ENCODE peak calls at places on chromosomes 12 and 14, in eight cellular contexts. T, L, Y, K, G, M, D and X are unnamed samples.

GRCh38 chr12:81758421-81759214 is 532 bp downstream of the PPFIA2 start:
- DNase-seq in T (peak; percentile 24), L (no peak), Y (peak; percentile 47), K (peak; percentile 4), G (peak; percentile 44), M (no peak), D (no peak), X (peak; percentile 49)

GRCh38 chr12:131824450-131824849 is 3.7 kb upstream of the MMP17 start:
- DNase-seq in T (no peak), L (no peak), Y (no peak), K (no peak), G (no peak), M (no peak), D (no peak), X (no peak)

GRCh38 chr12:123660328-123660727 is 10.6 kb upstream of the TCTN2 start:
- DNase-seq in T (no peak), L (no peak), Y (no peak), K (no peak), G (no peak), M (peak; percentile 94), D (no peak), X (no peak)

GRCh38 chr12:52645120-52645761 is 6.8 kb downstream of the KRT2 start:
- DNase-seq in T (no peak), L (peak; percentile 56), Y (no peak), K (no peak), G (no peak), M (no peak), D (no peak), X (no peak)

GRCh38 chr14:67469954-67470353 is 18.6 kb downstream of the TMEM229B start:
- DNase-seq in T (no peak), L (no peak), Y (no peak), K (no peak), G (no peak), M (no peak), D (no peak), X (no peak)

GRCh38 chr12:92466391-92467305 is 236.1 kb upstream of the PLEKHG7 start:
- DNase-seq in T (no peak), L (no peak), Y (peak; percentile 11), K (peak; percentile 22), G (no peak), M (no peak), D (no peak), X (no peak)

GRCh38 chr12:57518920-57519757 is 1.2 kb downstream of the DDIT3 start:
- DNase-seq in T (no peak), L (no peak), Y (no peak), K (no peak), G (no peak), M (no peak), D (peak; percentile 57), X (peak; percentile 28)

GRCh38 chr12:123997908-123998307 is 24.9 kb downstream of the ZNF664 start:
- DNase-seq in T (no peak), L (no peak), Y (no peak), K (no peak), G (no peak), M (no peak), D (no peak), X (no peak)

GRCh38 chr14:90545966-90546751 is 149.3 kb downstream of the CALM1 start:
- DNase-seq in T (no peak), L (no peak), Y (peak; percentile 71), K (no peak), G (peak; percentile 31), M (no peak), D (no peak), X (no peak)

GRCh38 chr12:91215940-91216454 is 33.4 kb upstream of the DCN start:
- DNase-seq in T (no peak), L (no peak), Y (no peak), K (no peak), G (no peak), M (peak; percentile 70), D (no peak), X (no peak)

GRCh38 chr12:52029686-52030085 is 21.6 kb upstream of the NR4A1 start:
- DNase-seq in T (no peak), L (no peak), Y (peak; percentile 91), K (no peak), G (no peak), M (peak; percentile 64), D (no peak), X (peak; percentile 79)

GRCh38 chr12:7161811-7162210 is 27.7 kb upstream of the PEX5 start:
- DNase-seq in T (no peak), L (no peak), Y (no peak), K (no peak), G (no peak), M (peak; percentile 25), D (no peak), X (no peak)

GRCh38 chr14:22875003-22875747 is 3.6 kb downstream of the LRP10 start:
- DNase-seq in T (no peak), L (no peak), Y (no peak), K (no peak), G (no peak), M (no peak), D (no peak), X (no peak)

GRCh38 chr14:75048101-75048500 is 3.2 kb downstream of the MLH3 start:
- DNase-seq in T (no peak), L (no peak), Y (no peak), K (no peak), G (no peak), M (no peak), D (no peak), X (no peak)

GRCh38 chr12:81872400-81872799 is 113.2 kb upstream of the PPFIA2 start:
- DNase-seq in T (no peak), L (no peak), Y (no peak), K (no peak), G (no peak), M (no peak), D (no peak), X (no peak)

GRCh38 chr14:24059841-24060388 is 8.1 kb downstream of the CARMIL3 start:
- DNase-seq in T (no peak), L (no peak), Y (no peak), K (no peak), G (peak; percentile 33), M (no peak), D (no peak), X (no peak)

GRCh38 chr12:101021911-101022388 is 188.1 kb downstream of the SLC5A8 start:
- DNase-seq in T (no peak), L (no peak), Y (no peak), K (no peak), G (no peak), M (peak; percentile 85), D (no peak), X (no peak)

GRCh38 chr12:98745578-98746391 is 100.7 kb downstream of the APAF1 start:
- DNase-seq in T (no peak), L (no peak), Y (peak; percentile 19), K (peak; percentile 26), G (no peak), M (no peak), D (peak; percentile 18), X (peak; percentile 33)

DNA sequence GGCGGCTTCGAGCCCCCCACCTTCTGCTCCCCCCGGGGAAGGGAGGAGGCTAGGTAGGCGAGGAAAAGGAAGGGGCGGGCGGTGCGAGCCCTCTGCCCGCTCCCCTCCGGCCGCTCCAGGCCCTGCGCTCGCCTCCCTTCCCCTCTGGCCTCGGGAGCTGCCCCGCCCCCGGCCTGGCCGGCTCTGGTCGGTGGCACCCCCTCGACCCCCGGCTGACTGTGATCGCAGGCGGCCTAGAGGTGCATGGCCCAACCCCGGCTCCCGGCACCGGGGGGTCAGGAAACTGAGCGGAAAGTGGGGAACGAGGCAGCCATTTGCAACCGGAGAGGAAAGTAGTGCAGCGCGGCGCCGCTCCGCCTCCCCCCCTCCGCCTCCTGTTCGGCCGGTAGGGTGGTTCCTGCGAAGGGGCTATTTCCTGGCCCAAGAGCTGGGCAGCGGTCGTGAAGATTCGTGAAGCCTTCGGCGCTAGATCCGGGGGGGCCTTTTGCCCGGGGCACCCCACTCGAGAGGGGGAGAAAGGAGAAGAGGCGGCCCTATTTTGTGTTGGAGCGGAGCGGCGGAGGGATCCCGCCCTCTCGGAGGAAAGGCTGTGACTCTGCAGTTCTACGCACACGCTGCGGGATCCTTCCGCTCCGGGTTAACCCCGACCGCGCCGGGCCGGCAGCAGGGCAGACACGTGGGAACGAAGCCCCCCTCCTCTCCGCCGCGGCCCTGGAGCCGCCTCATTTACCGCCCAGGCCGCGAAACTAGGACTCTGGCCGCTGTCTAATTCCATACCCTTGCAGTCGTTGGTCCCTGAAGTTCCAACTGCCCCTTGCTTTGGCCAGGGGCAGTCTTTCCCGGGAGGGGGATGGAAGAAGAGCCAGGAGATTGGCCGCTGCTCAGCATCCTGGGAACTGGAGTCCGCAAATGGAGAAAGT is at the start of gene KMT2D:
- DNase-seq in T (peak; percentile 85), L (peak; percentile 82), Y (peak; percentile 96), K (peak; percentile 92), G (peak; percentile 94), M (peak; percentile 93), D (peak; percentile 93), X (peak; percentile 91)
- TF ChIP-seq CTCF in T (peak; percentile 39), L (no peak), Y (peak; percentile 9), K (no peak), G (no peak), M (peak; percentile 37), D (peak; percentile 41), X (no peak)

GRCh38 chr14:97788846-97789528 is 991.8 kb downstream of the VRK1 start:
- DNase-seq in T (no peak), L (no peak), Y (no peak), K (no peak), G (no peak), M (no peak), D (no peak), X (no peak)
- TF ChIP-seq CTCF in T (no peak), L (no peak), Y (no peak), K (no peak), G (no peak), M (no peak), D (no peak), X (no peak)

GRCh38 chr12:14186193-14186502 is 179.3 kb upstream of the ATF7IP start:
- DNase-seq in T (no peak), L (no peak), Y (no peak), K (no peak), G (no peak), M (no peak), D (no peak), X (no peak)
- TF ChIP-seq CTCF in T (peak; percentile 16), L (no peak), Y (no peak), K (no peak), G (no peak), M (peak; percentile 57), D (no peak), X (no peak)

GRCh38 chr12:44003721-44004120 is 167.8 kb downstream of the TMEM117 start:
- DNase-seq in T (no peak), L (no peak), Y (no peak), K (no peak), G (no peak), M (no peak), D (no peak), X (no peak)

GRCh38 chr12:44002607-44003006 is 166.7 kb downstream of the TMEM117 start:
- DNase-seq in T (no peak), L (no peak), Y (no peak), K (no peak), G (no peak), M (no peak), D (no peak), X (no peak)

DNA sequence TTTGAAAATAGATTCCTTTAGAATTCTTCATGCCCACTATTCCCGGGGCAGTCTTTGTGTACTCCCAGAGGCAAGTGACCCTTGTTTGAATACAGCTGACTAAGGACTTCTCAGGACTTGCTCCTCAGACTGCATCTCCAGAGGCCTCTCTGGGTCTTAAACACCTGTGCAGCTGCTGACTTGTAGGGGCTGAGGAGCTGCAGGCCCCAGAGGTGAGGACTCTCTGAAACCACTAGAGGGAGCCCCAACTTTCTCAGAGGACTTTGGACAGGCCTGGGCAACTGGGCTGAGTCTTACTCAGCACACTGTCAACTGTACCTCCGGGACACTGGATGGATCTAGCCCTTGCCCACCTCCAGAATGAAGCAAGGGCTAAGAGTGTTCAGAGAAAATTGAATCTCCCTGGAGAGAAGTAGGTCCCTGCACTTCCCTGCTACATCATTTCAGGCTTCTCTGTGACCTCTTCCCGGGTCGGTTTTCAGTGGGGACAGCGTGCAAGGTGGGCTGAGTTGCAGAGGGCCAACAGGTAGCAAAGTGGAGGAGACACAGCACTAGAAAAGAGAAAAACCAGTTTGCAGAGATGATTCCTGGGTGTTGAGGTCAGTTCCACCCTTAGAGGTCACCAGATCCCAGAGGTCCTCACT is 164.6 kb downstream of the TMEM117 start:
- DNase-seq in T (peak; percentile 9), L (no peak), Y (peak; percentile 74), K (peak; percentile 47), G (no peak), M (peak; percentile 61), D (no peak), X (peak; percentile 29)
- TF ChIP-seq CTCF in T (peak; percentile 66), L (peak; percentile 35), Y (peak; percentile 71), K (peak; percentile 39), G (peak; percentile 61), M (peak; percentile 90), D (no peak), X (peak; percentile 54)